ENCODE peak calls at places on chromosomes 2 and 18, in four cellular contexts. V, W, J and C are unnamed samples.

GRCh38 chr2:66058675-66059074 is 376.2 kb upstream of the MEIS1 start:
- DNase-seq in W (no peak), J (no peak), V (no peak), C (no peak)

GRCh38 chr2:12701786-12702660 is 14.7 kb upstream of the TRIB2 start:
- DNase-seq in V (peak; percentile 86), J (no peak), W (peak; percentile 84), C (no peak)

GRCh38 chr2:232508246-232508645 is 11.9 kb upstream of the PRSS56 start:
- DNase-seq in W (no peak), V (no peak), J (no peak), C (no peak)

GRCh38 chr2:37797081-37797480 is 125.6 kb upstream of the CDC42EP3 start:
- DNase-seq in J (no peak), V (peak; percentile 89), W (peak; percentile 90), C (peak; percentile 68)

GRCh38 chr2:177989029-177989885 is 83.3 kb downstream of the PDE11A start:
- DNase-seq in V (peak; percentile 94), W (peak; percentile 93), J (no peak), C (peak; percentile 22)

GRCh38 chr18:71598374-71598773 is 945.8 kb downstream of the CBLN2 start:
- DNase-seq in V (peak; percentile 29), W (peak; percentile 7), J (no peak), C (no peak)

GRCh38 chr18:44180683-44181082 is 500.0 kb upstream of the SETBP1 start:
- DNase-seq in W (peak; percentile 50), V (peak; percentile 62), J (no peak), C (no peak)

GRCh38 chr2:120401275-120402069 is 55.5 kb downstream of the INHBB start:
- DNase-seq in W (no peak), V (no peak), J (peak; percentile 21), C (peak; percentile 77)

GRCh38 chr2:115303-115702 is 69.0 kb upstream of the FAM110C start:
- DNase-seq in V (no peak), W (no peak), J (no peak), C (no peak)

GRCh38 chr2:111121028-111121872 is 536 bp downstream of the BCL2L11 start:
- DNase-seq in W (no peak), J (peak; percentile 75), V (peak; percentile 41), C (peak; percentile 88)

GRCh38 chr2:101704816-101705565 is 7.5 kb downstream of the MAP4K4 start:
- DNase-seq in V (peak; percentile 50), W (peak; percentile 27), J (no peak), C (no peak)

GRCh38 chr18:62396381-62396780 is 71.3 kb downstream of the TNFRSF11A start:
- DNase-seq in V (no peak), J (no peak), W (no peak), C (no peak)

GRCh38 chr2:43653506-43653905 is 16.4 kb downstream of the PLEKHH2 start:
- DNase-seq in J (no peak), V (no peak), W (no peak), C (no peak)

GRCh38 chr2:201806442-201806841 is at the start of gene CDK15:
- DNase-seq in J (no peak), W (peak; percentile 77), V (peak; percentile 83), C (peak; percentile 75)

GRCh38 chr2:54708584-54709340 is 14.7 kb upstream of the EML6 start:
- DNase-seq in W (no peak), V (peak; percentile 24), J (peak; percentile 42), C (peak; percentile 87)

GRCh38 chr2:195648780-195649179 is 8.2 kb upstream of the SLC39A10 start:
- DNase-seq in J (no peak), V (no peak), W (no peak), C (no peak)

GRCh38 chr2:98569197-98569793 is 39.0 kb downstream of the COA5 start:
- DNase-seq in V (no peak), J (peak; percentile 59), W (no peak), C (peak; percentile 96)

GRCh38 chr2:203797363-203798111 is 70.0 kb upstream of the CTLA4 start:
- DNase-seq in W (peak; percentile 61), J (no peak), V (peak; percentile 70), C (no peak)

GRCh38 chr2:44103643-44104038 is 65.0 kb upstream of the PPM1B start:
- DNase-seq in V (no peak), J (no peak), W (no peak), C (no peak)

GRCh38 chr2:110852541-110853263 is 120.3 kb downstream of the ACOXL start:
- DNase-seq in W (no peak), J (no peak), V (no peak), C (no peak)

GRCh38 chr2:54767921-54768320 is 44.5 kb downstream of the EML6 start:
- DNase-seq in V (peak; percentile 61), J (no peak), W (peak; percentile 53), C (no peak)

GRCh38 chr2:17805717-17806354 is 10.4 kb upstream of the MSGN1 start:
- DNase-seq in V (no peak), W (no peak), J (no peak), C (no peak)

GRCh38 chr2:168432565-168433186 is 23.4 kb upstream of the CERS6 start:
- DNase-seq in J (no peak), V (no peak), W (no peak), C (no peak)

GRCh38 chr2:10300997-10301945 is 1.4 kb upstream of the HPCAL1 start:
- DNase-seq in V (no peak), J (no peak), W (no peak), C (peak; percentile 61)

GRCh38 chr2:207156451-207157161 is 9.1 kb downstream of the KLF7 start:
- DNase-seq in W (peak; percentile 37), V (peak; percentile 57), J (no peak), C (no peak)
- H4K20me1 ChIP-seq in W (peaks cover 100% of the 10 kb centered on the region), V (no peaks in the 10 kb centered on the region), J (peaks cover 13% of the 10 kb centered on the region), C (peaks cover 88% of the 10 kb centered on the region)

DNA sequence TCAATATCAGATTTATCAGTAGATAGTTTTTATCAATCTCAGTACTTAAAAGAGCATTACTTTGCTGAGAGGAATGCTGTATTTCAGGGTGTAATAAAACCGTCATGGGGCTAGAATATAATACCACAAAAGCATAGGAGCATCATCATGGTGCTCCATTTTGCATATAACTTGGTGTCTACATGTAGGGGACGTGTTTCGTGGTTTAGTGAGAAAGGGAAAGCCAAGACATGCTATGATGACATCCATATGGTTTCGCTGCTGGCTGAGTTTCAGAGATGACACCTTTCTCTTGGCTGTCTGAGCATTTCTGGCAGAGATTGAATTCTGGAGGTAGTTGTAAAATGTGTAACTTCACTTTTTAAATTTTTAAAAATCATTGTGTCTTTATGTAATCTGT is 32.4 kb downstream of the WDR43 start:
- DNase-seq in V (no peak), W (no peak), J (no peak), C (no peak)
- H4K20me1 ChIP-seq in V (no peaks in the 10 kb centered on the region), W (peaks cover 57% of the 10 kb centered on the region), J (peaks cover 8% of the 10 kb centered on the region), C (peaks cover 8% of the 10 kb centered on the region)

GRCh38 chr2:105836840-105837692 is 92.4 kb downstream of the NCK2 start:
- DNase-seq in J (no peak), V (no peak), W (no peak), C (no peak)
- H4K20me1 ChIP-seq in J (peaks cover 28% of the 10 kb centered on the region), V (no peaks in the 10 kb centered on the region), W (peaks cover 69% of the 10 kb centered on the region), C (peaks cover 18% of the 10 kb centered on the region)

DNA sequence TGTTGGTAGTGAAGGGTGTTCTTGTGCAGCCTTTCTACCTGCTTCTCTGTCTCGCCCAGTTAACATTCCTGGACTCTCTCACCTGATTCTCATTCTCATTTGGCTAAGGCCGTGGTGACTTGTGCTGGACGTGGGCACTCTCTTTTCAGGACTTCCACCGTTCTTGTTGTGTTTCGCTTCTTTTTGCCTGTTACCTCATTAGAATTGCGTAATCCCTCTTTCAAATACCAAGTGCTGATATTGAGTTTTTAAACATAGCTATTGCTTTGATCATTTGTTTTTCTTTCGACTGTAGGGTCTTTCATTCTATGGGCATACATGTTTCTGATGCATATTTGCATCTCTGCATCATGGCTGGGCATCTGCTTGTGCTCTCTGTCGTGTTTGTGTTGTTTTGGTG is 287.0 kb downstream of the ALPK2 start:
- DNase-seq in J (no peak), W (no peak), V (no peak), C (no peak)
- H4K20me1 ChIP-seq in J (no peaks in the 10 kb centered on the region), W (no peaks in the 10 kb centered on the region), V (no peaks in the 10 kb centered on the region), C (no peaks in the 10 kb centered on the region)

GRCh38 chr2:41145066-41145465 is 693.2 kb upstream of the SLC8A1 start:
- DNase-seq in W (no peak), V (no peak), J (no peak), C (no peak)
- H4K20me1 ChIP-seq in W (no peaks in the 10 kb centered on the region), V (no peaks in the 10 kb centered on the region), J (no peaks in the 10 kb centered on the region), C (no peaks in the 10 kb centered on the region)